ENCODE peak calls at places on chromosomes 13 and 19, in four cellular contexts. L is upper lobe of right lung, P is Peyer's patch, M is breast epithelium. V is an unnamed sample.

GRCh38 chr13:41520016-41520698 is 62.8 kb downstream of the RGCC start:
- DNase-seq in P (peak), L (no peak), M (no peak), V (no peak)

GRCh38 chr13:111216166-111216960 is 101.3 kb downstream of the ARHGEF7 start:
- DNase-seq in L (no peak), P (peak), M (no peak), V (no peak)

GRCh38 chr13:29428310-29428991 is 167.0 kb downstream of the SLC7A1 start:
- DNase-seq in L (no peak), M (no peak), P (no peak), V (no peak)

GRCh38 chr19:46598372-46598917 is 2.7 kb upstream of the CALM3 start:
- DNase-seq in M (no peak), L (no peak), P (no peak), V (no peak)

GRCh38 chr13:38669234-38669964 is 17.5 kb upstream of the FREM2 start:
- DNase-seq in L (no peak), P (no peak), M (no peak), V (no peak)

GRCh38 chr13:60583196-60583908 is 186.3 kb downstream of the TDRD3 start:
- DNase-seq in P (no peak), L (no peak), M (no peak), V (no peak)

GRCh38 chr13:101779147-101779546 is 326.7 kb downstream of the ITGBL1 start:
- DNase-seq in P (no peak), M (no peak), L (no peak), V (no peak)

GRCh38 chr13:106036870-106037269 is 498.6 kb downstream of the EFNB2 start:
- DNase-seq in M (no peak), L (no peak), P (no peak), V (no peak)

GRCh38 chr13:71968025-71968424 is 101.0 kb upstream of the DACH1 start:
- DNase-seq in L (no peak), M (no peak), P (no peak), V (no peak)

GRCh38 chr19:18282021-18282787 is 782 bp upstream of the JUND start:
- DNase-seq in P (peak), M (no peak), L (peak), V (no peak)

GRCh38 chr13:59681630-59682311 is 482.0 kb downstream of the DIAPH3 start:
- DNase-seq in M (no peak), L (no peak), P (no peak), V (no peak)

GRCh38 chr19:3397266-3398022 is 31.1 kb downstream of the NFIC start:
- DNase-seq in M (no peak), P (no peak), L (peak), V (no peak)

GRCh38 chr19:4556574-4557185 is 2.8 kb downstream of the SEMA6B start:
- DNase-seq in P (no peak), M (no peak), L (peak), V (no peak)

GRCh38 chr13:49693191-49693733 is 2.0 kb upstream of the EBPL start:
- DNase-seq in M (no peak), L (no peak), P (no peak), V (no peak)

GRCh38 chr13:33490461-33491327 is 205.1 kb upstream of the STARD13 start:
- DNase-seq in P (no peak), M (no peak), L (peak), V (peak)

GRCh38 chr13:30763786-30764440 is 28.6 kb downstream of the ALOX5AP start:
- DNase-seq in L (no peak), P (no peak), M (no peak), V (no peak)

GRCh38 chr13:73216381-73216831 is 157.6 kb downstream of the KLF5 start:
- DNase-seq in P (no peak), L (no peak), M (no peak), V (no peak)

GRCh38 chr13:36163809-36164308 is 32.7 kb upstream of the DCLK1 start:
- DNase-seq in M (no peak), P (peak), L (peak), V (peak)

GRCh38 chr13:84192125-84192524 is 309.9 kb upstream of the SLITRK1 start:
- DNase-seq in M (no peak), P (no peak), L (no peak), V (no peak)

GRCh38 chr19:1451916-1452801 is 2.2 kb downstream of the APC2 start:
- DNase-seq in M (no peak), L (no peak), P (no peak), V (no peak)

GRCh38 chr19:32458500-32459123 is 53.0 kb downstream of the DPY19L3 start:
- DNase-seq in M (no peak), L (no peak), P (no peak), V (no peak)

GRCh38 chr19:34351382-34351802 is 13.6 kb upstream of the GPI start:
- DNase-seq in M (no peak), P (no peak), L (no peak), V (no peak)

GRCh38 chr19:1087813-1088418 is 7.3 kb downstream of the POLR2E start:
- DNase-seq in P (peak), M (no peak), L (no peak), V (no peak)

GRCh38 chr13:39448831-39449230 is 154.2 kb downstream of the LHFPL6 start:
- DNase-seq in L (no peak), M (no peak), P (no peak), V (no peak)

GRCh38 chr13:49972709-49973108 is 24.1 kb upstream of the TRIM13 start:
- DNase-seq in P (no peak), L (no peak), M (no peak), V (no peak)

GRCh38 chr13:20716951-20717350 is 13.5 kb downstream of the IL17D start:
- DNase-seq in M (no peak), P (no peak), L (no peak), V (no peak)

GRCh38 chr19:19459707-19460251 is 54.3 kb downstream of the GATAD2A start:
- DNase-seq in M (no peak), L (no peak), P (peak), V (peak)

DNA sequence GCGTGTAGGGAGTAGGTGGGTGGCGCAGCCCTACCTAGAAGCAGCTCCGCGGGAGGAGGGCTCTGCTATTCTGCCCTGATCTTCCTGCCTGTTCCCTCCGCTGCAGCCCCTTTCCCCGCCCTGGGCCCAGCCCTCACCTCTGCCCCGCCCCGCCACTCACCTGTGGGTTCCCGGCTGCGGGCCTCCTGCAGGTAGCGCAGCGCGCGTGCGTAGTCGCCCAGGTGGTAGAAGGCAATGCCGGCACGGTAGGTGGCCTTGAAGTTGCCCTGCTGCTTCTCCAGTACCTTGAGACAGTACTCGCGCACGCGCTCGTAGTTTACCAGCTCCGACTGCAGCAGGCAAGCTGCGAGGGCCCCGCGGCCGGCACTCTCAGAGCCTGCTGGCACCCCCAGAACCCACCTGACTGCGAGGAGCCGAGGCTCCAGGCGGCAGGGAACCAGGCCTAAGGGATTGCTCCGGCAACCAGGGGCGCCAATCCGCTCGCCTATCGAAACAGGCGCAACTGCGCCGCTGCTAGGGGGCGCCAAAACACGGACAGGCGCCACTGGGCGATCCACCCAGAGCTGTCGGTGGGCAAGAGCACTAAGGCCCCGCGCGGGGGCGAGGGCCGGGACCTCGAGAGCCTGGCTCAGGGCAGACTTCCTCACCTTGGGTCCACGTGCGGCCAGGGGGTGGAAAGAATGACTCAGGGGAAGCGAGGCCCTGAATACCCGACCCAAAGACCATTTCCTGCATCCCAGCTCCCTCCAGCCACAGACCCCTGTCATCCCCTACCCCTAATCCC is 965 bp downstream of the TTC9B start:
- DNase-seq in M (no peak), L (peak), P (peak), V (no peak)
- TF ChIP-seq CTCF in M (no peak), L (peak), P (peak), V (no peak)

GRCh38 chr19:12733369-12733896 is 1.1 kb downstream of the TRIR start:
- DNase-seq in M (no peak), L (no peak), P (no peak), V (no peak)
- H3K27ac ChIP-seq in M (peak), L (peak), P (peak), V (peak)

DNA sequence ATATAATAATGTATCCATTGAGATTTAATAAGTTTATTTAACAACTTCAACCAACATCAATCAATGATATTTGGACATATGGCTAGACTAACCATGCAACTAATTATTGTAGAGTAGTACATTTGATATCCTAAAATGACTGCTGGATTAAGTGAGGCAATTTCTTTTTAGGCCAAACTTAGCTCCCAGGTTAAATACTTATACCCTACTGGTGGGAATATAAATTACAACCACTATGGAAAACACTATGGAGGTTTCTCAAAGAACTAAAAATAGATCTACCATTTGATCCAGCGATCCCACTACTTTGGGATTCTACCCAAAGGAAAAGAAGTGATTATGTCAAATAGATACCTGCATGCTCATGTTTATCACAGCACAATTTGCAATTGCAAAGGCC is 345.8 kb downstream of the RBM26 start:
- DNase-seq in M (no peak), P (no peak), L (no peak), V (no peak)
- TF ChIP-seq CTCF in M (no peak), P (no peak), L (no peak), V (no peak)

GRCh38 chr19:12965812-12966135 is 3.6 kb upstream of the DAND5 start:
- DNase-seq in M (no peak), P (no peak), L (no peak), V (no peak)
- H3K27ac ChIP-seq in M (peak), P (peak), L (no peak), V (peak)

V was measured in ascending aorta.